ENCODE peak calls at places on chromosomes 11 and 22, in eight cellular contexts. D, C, O, J, V, S, Z and G are unnamed samples.
A peak's percentile ranks its signal among the peaks of the same experiment; 100 is the strongest.

GRCh38 chr11:70466154-70466553 is 67.8 kb downstream of the CTTN start:
- DNase-seq in D (no peak), C (no peak), O (peak; percentile 56), J (peak; percentile 15), V (no peak), S (no peak), Z (peak; percentile 37), G (no peak)

GRCh38 chr11:132448334-132448995 is 1078.0 kb downstream of the NTM start:
- DNase-seq in D (no peak), C (no peak), O (no peak), J (no peak), V (peak; percentile 42), S (no peak), Z (no peak), G (no peak)

GRCh38 chr11:58334708-58335107 is 24.2 kb downstream of the OR5B17 start:
- DNase-seq in D (peak; percentile 83), C (no peak), O (no peak), J (peak; percentile 89), V (peak; percentile 96), S (no peak), Z (peak; percentile 97), G (peak; percentile 61)

GRCh38 chr11:87878373-87878779 is 296.9 kb downstream of the RAB38 start:
- DNase-seq in D (peak; percentile 13), C (peak; percentile 18), O (no peak), J (peak; percentile 57), V (peak; percentile 64), S (no peak), Z (peak; percentile 75), G (peak; percentile 12)

GRCh38 chr22:37630839-37631435 is 8.5 kb upstream of the SH3BP1 start:
- DNase-seq in D (no peak), C (no peak), O (peak; percentile 73), J (no peak), V (no peak), S (no peak), Z (no peak), G (no peak)

GRCh38 chr22:46083383-46084350 is 66.7 kb upstream of the PPARA start:
- DNase-seq in D (peak; percentile 32), C (peak; percentile 14), O (peak; percentile 54), J (no peak), V (no peak), S (peak; percentile 46), Z (no peak), G (no peak)

GRCh38 chr11:105610796-105611361 is 1.0 kb downstream of the GRIA4 start:
- DNase-seq in D (no peak), C (no peak), O (no peak), J (no peak), V (no peak), S (no peak), Z (no peak), G (no peak)

GRCh38 chr11:108863528-108863927 is 198.7 kb downstream of the DDX10 start:
- DNase-seq in D (no peak), C (no peak), O (no peak), J (no peak), V (no peak), S (no peak), Z (no peak), G (no peak)

GRCh38 chr11:78256962-78257361 is 68.2 kb downstream of the USP35 start:
- DNase-seq in D (no peak), C (peak; percentile 95), O (no peak), J (peak; percentile 92), V (peak; percentile 72), S (peak; percentile 53), Z (no peak), G (no peak)

GRCh38 chr11:65588199-65589054 is 7.2 kb downstream of the KCNK7 start:
- DNase-seq in D (no peak), C (peak; percentile 66), O (peak; percentile 92), J (peak; percentile 32), V (no peak), S (no peak), Z (peak; percentile 65), G (no peak)

GRCh38 chr11:123150882-123151281 is 44.2 kb downstream of the CLMP start:
- DNase-seq in D (no peak), C (no peak), O (no peak), J (no peak), V (no peak), S (no peak), Z (no peak), G (no peak)

GRCh38 chr11:127114035-127114434 is 113.5 kb upstream of the KIRREL3 start:
- DNase-seq in D (no peak), C (no peak), O (no peak), J (no peak), V (no peak), S (no peak), Z (no peak), G (no peak)

GRCh38 chr11:114183041-114183511 is 113.1 kb upstream of the NNMT start:
- DNase-seq in D (no peak), C (no peak), O (peak; percentile 89), J (no peak), V (no peak), S (no peak), Z (no peak), G (no peak)

GRCh38 chr11:2517386-2518064 is 72.7 kb downstream of the KCNQ1 start:
- DNase-seq in D (no peak), C (no peak), O (peak; percentile 44), J (no peak), V (no peak), S (no peak), Z (no peak), G (no peak)

GRCh38 chr22:17816649-17817048 is 42.4 kb upstream of the BID start:
- DNase-seq in D (no peak), C (no peak), O (no peak), J (no peak), V (no peak), S (no peak), Z (no peak), G (no peak)

GRCh38 chr22:45587638-45588481 is 83.8 kb upstream of the ATXN10 start:
- DNase-seq in D (no peak), C (no peak), O (no peak), J (peak; percentile 83), V (peak; percentile 45), S (no peak), Z (peak; percentile 29), G (no peak)

GRCh38 chr11:77147668-77148321 is 19.7 kb downstream of the MYO7A start:
- DNase-seq in D (no peak), C (no peak), O (no peak), J (no peak), V (no peak), S (no peak), Z (no peak), G (no peak)

GRCh38 chr11:79235696-79236095 is 205.1 kb downstream of the TENM4 start:
- DNase-seq in D (no peak), C (no peak), O (no peak), J (no peak), V (no peak), S (no peak), Z (no peak), G (no peak)

GRCh38 chr11:30406978-30407762 is 84.3 kb downstream of the ARL14EP start:
- DNase-seq in D (no peak), C (no peak), O (no peak), J (no peak), V (no peak), S (no peak), Z (peak; percentile 1), G (no peak)

GRCh38 chr11:125069008-125069407 is 5.9 kb downstream of the SLC37A2 start:
- DNase-seq in D (peak; percentile 32), C (peak; percentile 81), O (no peak), J (peak; percentile 22), V (no peak), S (no peak), Z (peak; percentile 46), G (no peak)

GRCh38 chr11:91904792-91905785 is 319.5 kb upstream of the FAT3 start:
- DNase-seq in D (no peak), C (peak; percentile 24), O (no peak), J (no peak), V (no peak), S (no peak), Z (no peak), G (no peak)
- H3K36me3 ChIP-seq in D (no peaks in the 10 kb centered on the region), C (no peaks in the 10 kb centered on the region), O (no peaks in the 10 kb centered on the region), J (no peaks in the 10 kb centered on the region), V (no peaks in the 10 kb centered on the region), S (no peaks in the 10 kb centered on the region), Z (no peaks in the 10 kb centered on the region), G (no peaks in the 10 kb centered on the region)

GRCh38 chr22:42162728-42163489 is 32.3 kb upstream of the CYP2D6 start:
- DNase-seq in D (peak; percentile 85), C (no peak), O (no peak), J (no peak), V (no peak), S (no peak), Z (no peak), G (no peak)
- H3K36me3 ChIP-seq in D (peaks cover 2% of the 10 kb centered on the region), C (no peaks in the 10 kb centered on the region), O (no peaks in the 10 kb centered on the region), J (peaks cover 15% of the 10 kb centered on the region), V (no peaks in the 10 kb centered on the region), S (no peaks in the 10 kb centered on the region), Z (no peaks in the 10 kb centered on the region), G (no peaks in the 10 kb centered on the region)

GRCh38 chr11:47415949-47416472 is 7.6 kb downstream of the SLC39A13 start:
- DNase-seq in D (peak; percentile 87), C (peak; percentile 82), O (no peak), J (peak; percentile 96), V (peak; percentile 89), S (peak; percentile 80), Z (peak; percentile 89), G (peak; percentile 69)
- H3K36me3 ChIP-seq in D (peaks cover 17% of the 10 kb centered on the region), C (no peaks in the 10 kb centered on the region), O (no peaks in the 10 kb centered on the region), J (peaks cover 74% of the 10 kb centered on the region), V (peaks cover 60% of the 10 kb centered on the region), S (peaks cover 10% of the 10 kb centered on the region), Z (peaks cover 19% of the 10 kb centered on the region), G (peaks cover 10% of the 10 kb centered on the region)

GRCh38 chr11:886568-886967 is 24.0 kb downstream of the CHID1 start:
- DNase-seq in D (no peak), C (no peak), O (no peak), J (no peak), V (no peak), S (no peak), Z (no peak), G (no peak)

GRCh38 chr11:884578-885070 is 26.0 kb downstream of the CHID1 start:
- DNase-seq in D (no peak), C (no peak), O (no peak), J (no peak), V (no peak), S (no peak), Z (no peak), G (no peak)

GRCh38 chr11:883527-883926 is 27.1 kb downstream of the CHID1 start:
- DNase-seq in D (no peak), C (no peak), O (no peak), J (no peak), V (no peak), S (no peak), Z (no peak), G (no peak)

GRCh38 chr11:880447-880846 is 30.2 kb downstream of the CHID1 start:
- DNase-seq in D (no peak), C (no peak), O (no peak), J (no peak), V (no peak), S (no peak), Z (no peak), G (no peak)

DNA sequence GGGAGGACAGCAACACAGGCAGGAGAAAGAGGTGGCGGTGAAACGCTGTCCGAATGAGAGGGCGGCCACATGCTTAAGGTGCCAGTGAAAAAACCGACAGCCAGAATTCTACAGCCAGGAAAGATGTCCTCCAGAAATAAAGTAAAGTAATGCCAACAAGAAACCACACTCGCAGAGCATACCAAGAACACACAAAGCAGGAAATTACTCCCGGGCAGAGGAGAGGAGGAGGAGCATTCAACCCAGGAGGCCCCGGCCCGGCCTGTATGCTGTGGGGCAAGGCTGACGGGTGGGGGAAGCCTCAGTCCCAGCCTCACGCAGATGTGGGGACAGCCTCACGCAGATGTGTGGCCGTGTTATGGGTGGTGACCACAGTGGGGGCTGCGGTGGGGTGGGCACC is 28.0 kb downstream of the CHID1 start:
- DNase-seq in D (no peak), C (no peak), O (no peak), J (no peak), V (no peak), S (no peak), Z (no peak), G (no peak)
- H3K36me3 ChIP-seq in D (no peaks in the 10 kb centered on the region), C (no peaks in the 10 kb centered on the region), O (no peaks in the 10 kb centered on the region), J (peaks cover 23% of the 10 kb centered on the region), V (no peaks in the 10 kb centered on the region), S (no peaks in the 10 kb centered on the region), Z (no peaks in the 10 kb centered on the region), G (peaks cover 3% of the 10 kb centered on the region)